ENCODE peak calls at places on chromosomes 4 and X, in seven cellular contexts. Z is fibroblast of lung, U is BE2C, N is pancreas, G is HFF-Myc, I is heart right ventricle, L is cardiac fibroblast. F is an unnamed sample.

GRCh38 chrX:74009041-74009440 is 294.9 kb upstream of the ZCCHC13 start:
- DNase-seq in Z (peak), U (no peak), N (no peak), G (no peak), I (no peak), L (peak), F (peak)

GRCh38 chr4:16627999-16628398 is 270.4 kb downstream of the LDB2 start:
- DNase-seq in Z (peak), U (no peak), N (no peak), G (peak), I (no peak), L (peak), F (peak)

GRCh38 chr4:183600189-183600685 is 58.7 kb downstream of the RWDD4 start:
- DNase-seq in Z (peak), U (peak), N (no peak), G (no peak), I (no peak), L (peak), F (no peak)

GRCh38 chr4:56641494-56642051 is 39.5 kb downstream of the HOPX start:
- DNase-seq in Z (peak), U (no peak), N (no peak), G (peak), I (no peak), L (peak), F (peak)

GRCh38 chrX:53481093-53481492 is 46.9 kb upstream of the HSD17B10 start:
- DNase-seq in Z (no peak), U (peak), N (peak), G (no peak), I (no peak), L (no peak), F (no peak)

GRCh38 chr4:152168960-152169616 is 366.8 kb downstream of the FBXW7 start:
- DNase-seq in Z (no peak), U (no peak), N (no peak), G (no peak), I (no peak), L (no peak), F (no peak)

GRCh38 chrX:3143043-3143799 is 102.0 kb downstream of the ARSF start:
- DNase-seq in Z (no peak), U (no peak), N (no peak), G (no peak), I (no peak), L (no peak), F (no peak)

GRCh38 chr4:153832720-153833287 is 43.9 kb upstream of the SFRP2 start:
- DNase-seq in Z (no peak), U (no peak), N (no peak), G (no peak), I (no peak), L (no peak), F (no peak)

GRCh38 chr4:73871911-73872310 is 2.7 kb downstream of the CXCL1 start:
- DNase-seq in Z (no peak), U (no peak), N (no peak), G (no peak), I (no peak), L (peak), F (no peak)

GRCh38 chr4:164621886-164622521 is 131.9 kb upstream of the SMIM31 start:
- DNase-seq in Z (no peak), U (no peak), N (no peak), G (no peak), I (no peak), L (no peak), F (peak)

GRCh38 chrX:38985375-38985774 is 184.1 kb downstream of the MID1IP1 start:
- DNase-seq in Z (peak), U (no peak), N (no peak), G (no peak), I (no peak), L (peak), F (peak)

GRCh38 chr4:114922582-114922912 is 190.9 kb downstream of the NDST4 start:
- DNase-seq in Z (no peak), U (no peak), N (no peak), G (no peak), I (no peak), L (no peak), F (no peak)

GRCh38 chr4:39125600-39125985 is 56.7 kb upstream of the WDR19 start:
- DNase-seq in Z (no peak), U (no peak), N (no peak), G (no peak), I (no peak), L (no peak), F (no peak)

GRCh38 chrX:38275615-38276014 is 51.7 kb downstream of the RPGR start:
- DNase-seq in Z (peak), U (no peak), N (no peak), G (no peak), I (no peak), L (peak), F (peak)

GRCh38 chr4:122156819-122157218 is 4.7 kb downstream of the BLTP1 start:
- DNase-seq in Z (no peak), U (no peak), N (no peak), G (no peak), I (no peak), L (no peak), F (no peak)

GRCh38 chr4:161564230-161564834 is 599.5 kb downstream of the FSTL5 start:
- DNase-seq in Z (peak), U (no peak), N (no peak), G (no peak), I (no peak), L (peak), F (peak)

GRCh38 chr4:103424853-103425252 is 226.7 kb upstream of the CENPE start:
- DNase-seq in Z (no peak), U (no peak), N (no peak), G (no peak), I (no peak), L (peak), F (peak)

GRCh38 chrX:15761564-15762191 is 23.6 kb downstream of the CA5B start:
- DNase-seq in Z (peak), U (peak), N (no peak), G (no peak), I (no peak), L (peak), F (peak)

GRCh38 chr4:147760695-147761094 is 28.8 kb downstream of the ARHGAP10 start:
- DNase-seq in Z (no peak), U (peak), N (peak), G (no peak), I (peak), L (no peak), F (no peak)

GRCh38 chr4:124631760-124632159 is 80.8 kb downstream of the ANKRD50 start:
- DNase-seq in Z (peak), U (peak), N (peak), G (peak), I (no peak), L (peak), F (peak)

GRCh38 chr4:8393593-8394038 is 46.9 kb downstream of the ACOX3 start:
- DNase-seq in Z (peak), U (no peak), N (no peak), G (peak), I (no peak), L (peak), F (peak)

GRCh38 chr4:92305878-92306520 is 2.2 kb downstream of the GRID2 start:
- DNase-seq in Z (no peak), U (peak), N (no peak), G (no peak), I (no peak), L (no peak), F (no peak)

GRCh38 chr4:40840985-40841571 is 91.3 kb downstream of the NSUN7 start:
- DNase-seq in Z (peak), U (peak), N (peak), G (peak), I (peak), L (peak), F (peak)

GRCh38 chrX:121832446-121832845 is 785.0 kb downstream of the GLUD2 start:
- DNase-seq in Z (no peak), U (no peak), N (no peak), G (no peak), I (no peak), L (peak), F (no peak)

GRCh38 chr4:184763150-184763780 is 29.4 kb upstream of the CENPU start:
- DNase-seq in Z (peak), U (no peak), N (no peak), G (peak), I (no peak), L (no peak), F (peak)

GRCh38 chrX:9948406-9948805 is 18.8 kb upstream of the CLDN34 start:
- DNase-seq in Z (peak), U (no peak), N (no peak), G (no peak), I (no peak), L (no peak), F (no peak)

GRCh38 chr4:113683143-113683542 is 78.4 kb downstream of the CAMK2D start:
- DNase-seq in Z (no peak), U (no peak), N (no peak), G (no peak), I (no peak), L (peak), F (no peak)

GRCh38 chr4:104591505-104591904 is 96.8 kb upstream of the CXXC4 start:
- DNase-seq in Z (peak), U (peak), N (peak), G (no peak), I (peak), L (no peak), F (no peak)

GRCh38 chr4:128378668-128379067 is 91.1 kb upstream of the PGRMC2 start:
- DNase-seq in Z (peak), U (no peak), N (no peak), G (no peak), I (no peak), L (no peak), F (no peak)

GRCh38 chrX:66017659-66018170 is 22.2 kb downstream of the VSIG4 start:
- DNase-seq in Z (no peak), U (no peak), N (no peak), G (no peak), I (no peak), L (no peak), F (no peak)

GRCh38 chr4:37671072-37671471 is 15.1 kb downstream of the RELL1 start:
- DNase-seq in Z (no peak), U (no peak), N (no peak), G (no peak), I (no peak), L (no peak), F (no peak)

GRCh38 chr4:171650543-171650942 is 162.7 kb upstream of the GALNTL6 start:
- DNase-seq in Z (no peak), U (peak), N (no peak), G (no peak), I (no peak), L (no peak), F (no peak)

GRCh38 chr4:127188847-127189246 is 443.9 kb upstream of the INTU start:
- DNase-seq in Z (peak), U (peak), N (no peak), G (peak), I (no peak), L (no peak), F (peak)

GRCh38 chrX:53882331-53882730 is 161.9 kb downstream of the PHF8 start:
- DNase-seq in Z (peak), U (no peak), N (peak), G (no peak), I (no peak), L (peak), F (peak)

GRCh38 chrX:1914606-1915365 is 299.9 kb downstream of the ASMT start:
- DNase-seq in Z (no peak), U (no peak), N (no peak), G (no peak), I (no peak), L (no peak), F (no peak)

GRCh38 chr4:11216520-11216919 is 212.2 kb downstream of the HS3ST1 start:
- DNase-seq in Z (no peak), U (no peak), N (no peak), G (no peak), I (no peak), L (no peak), F (no peak)

GRCh38 chr4:127140306-127140705 is 492.5 kb upstream of the INTU start:
- DNase-seq in Z (peak), U (no peak), N (no peak), G (peak), I (no peak), L (peak), F (peak)

GRCh38 chrX:155334486-155335316 is at the start of gene CLIC2:
- DNase-seq in Z (peak), U (no peak), N (no peak), G (peak), I (no peak), L (peak), F (peak)

GRCh38 chr4:77697860-77698599 is 92.4 kb downstream of the CXCL13 start:
- DNase-seq in Z (peak), U (peak), N (peak), G (peak), I (no peak), L (peak), F (peak)
- TF ChIP-seq CTCF in Z (peak), U (peak), N (peak), G (peak), I (no peak), L (peak), F (peak)

GRCh38 chr4:144873591-144873990 is 224.4 kb downstream of the ANAPC10 start:
- DNase-seq in Z (no peak), U (no peak), N (no peak), G (no peak), I (no peak), L (no peak), F (no peak)

GRCh38 chr4:144872508-144873293 is 225.3 kb downstream of the ANAPC10 start:
- DNase-seq in Z (peak), U (no peak), N (no peak), G (no peak), I (no peak), L (no peak), F (peak)

GRCh38 chr4:144868309-144868708 is 222.4 kb downstream of the HHIP start:
- DNase-seq in Z (no peak), U (no peak), N (no peak), G (no peak), I (no peak), L (no peak), F (no peak)
- H3K4me3 ChIP-seq in Z (no peak), U (no peak), N (no peak), G (no peak), I (no peak), L (no peak), F (no peak)

DNA sequence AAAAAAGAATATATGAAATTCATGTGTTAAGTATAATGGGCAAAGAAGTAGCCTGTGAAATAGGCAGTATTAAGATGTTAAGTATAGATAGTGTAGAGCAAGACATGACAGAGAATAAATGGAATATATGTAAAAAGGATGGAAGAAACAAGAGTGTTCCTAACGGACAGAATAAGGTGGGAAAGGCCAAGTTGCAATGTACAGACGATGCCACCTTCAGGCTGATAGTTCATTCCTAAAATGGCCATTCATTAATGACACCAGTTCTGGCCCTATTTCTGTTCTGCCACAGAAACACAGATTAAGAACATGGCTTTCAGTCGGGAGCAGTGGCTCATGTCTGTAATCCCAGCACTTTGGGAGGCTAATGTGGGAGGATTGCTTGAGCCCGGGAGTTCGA is 4.4 kb upstream of the FAM184B start:
- DNase-seq in Z (no peak), U (no peak), N (no peak), G (no peak), I (no peak), L (no peak), F (no peak)
- TF ChIP-seq CTCF in Z (no peak), U (peak), N (no peak), G (no peak), I (no peak), L (no peak), F (peak)

GRCh38 chrX:30887721-30888120 is 1.3 kb downstream of the TAB3 start:
- DNase-seq in Z (no peak), U (no peak), N (no peak), G (no peak), I (no peak), L (no peak), F (no peak)
- H3K4me3 ChIP-seq in Z (peak), U (no peak), N (peak), G (peak), I (peak), L (peak), F (no peak)

DNA sequence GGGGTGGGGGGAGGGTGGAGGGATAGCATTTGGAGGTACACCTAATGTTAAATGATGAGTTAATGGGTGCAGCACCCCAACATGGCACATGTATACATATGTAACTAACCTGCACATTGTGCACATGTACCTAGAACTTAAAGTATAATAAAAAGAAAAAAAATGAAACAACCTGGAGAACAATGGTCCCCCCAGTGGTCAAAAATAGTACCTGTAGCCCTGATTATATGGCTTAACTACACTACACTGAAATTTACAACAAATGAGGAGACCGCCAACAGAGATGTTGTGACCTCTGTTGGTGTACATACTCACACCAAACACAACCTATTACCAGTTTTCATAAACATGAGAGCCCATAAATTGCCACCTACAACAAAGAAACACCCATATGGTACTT is 7.3 kb upstream of the MAGEE1 start:
- DNase-seq in Z (no peak), U (no peak), N (no peak), G (no peak), I (no peak), L (peak), F (peak)
- TF ChIP-seq CTCF in Z (no peak), U (no peak), N (no peak), G (no peak), I (no peak), L (no peak), F (peak)

DNA sequence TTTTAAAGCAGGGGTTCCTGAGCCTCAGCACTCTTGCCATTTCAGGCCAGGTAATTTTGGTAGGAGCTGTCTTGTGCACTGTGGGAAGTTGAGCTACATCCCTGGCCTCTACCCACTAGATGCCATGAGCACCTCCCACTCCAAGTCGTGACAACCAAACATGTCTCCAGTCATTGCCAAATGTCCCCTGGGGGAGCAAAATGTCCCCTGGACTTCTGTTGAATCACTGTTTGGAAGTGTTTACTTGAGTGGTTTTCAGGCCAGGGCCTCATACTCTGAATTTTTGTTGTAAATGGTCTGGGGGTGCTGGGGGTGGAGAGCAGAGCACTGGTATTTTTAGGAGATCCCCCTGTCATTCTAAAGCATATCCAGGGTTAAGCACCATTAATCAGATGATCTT is 3.2 kb downstream of the PDK3 start:
- DNase-seq in Z (no peak), U (no peak), N (no peak), G (no peak), I (no peak), L (no peak), F (no peak)
- H3K4me3 ChIP-seq in Z (no peak), U (no peak), N (no peak), G (no peak), I (no peak), L (no peak), F (no peak)

DNA sequence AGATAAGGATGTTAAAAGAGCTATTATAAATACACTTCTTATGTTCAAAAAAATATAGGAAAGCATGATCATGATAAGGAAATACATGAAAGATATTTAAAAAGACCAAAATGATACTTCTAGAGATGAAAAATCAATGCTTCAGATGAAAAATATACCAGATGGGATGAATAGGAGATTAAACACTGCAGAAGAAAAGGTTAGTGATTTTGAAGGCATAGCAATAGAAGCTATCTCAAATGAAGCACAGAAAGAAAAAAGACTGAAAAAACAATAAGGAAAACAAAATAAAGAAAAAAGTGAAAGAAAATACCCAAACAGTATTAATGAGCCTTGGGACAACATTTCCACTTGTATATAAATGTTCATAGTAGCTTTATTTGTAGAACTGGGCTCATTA is 80.7 kb upstream of the LEF1 start:
- DNase-seq in Z (no peak), U (no peak), N (no peak), G (no peak), I (no peak), L (no peak), F (no peak)
- TF ChIP-seq CTCF in Z (no peak), U (no peak), N (no peak), G (no peak), I (no peak), L (no peak), F (no peak)

DNA sequence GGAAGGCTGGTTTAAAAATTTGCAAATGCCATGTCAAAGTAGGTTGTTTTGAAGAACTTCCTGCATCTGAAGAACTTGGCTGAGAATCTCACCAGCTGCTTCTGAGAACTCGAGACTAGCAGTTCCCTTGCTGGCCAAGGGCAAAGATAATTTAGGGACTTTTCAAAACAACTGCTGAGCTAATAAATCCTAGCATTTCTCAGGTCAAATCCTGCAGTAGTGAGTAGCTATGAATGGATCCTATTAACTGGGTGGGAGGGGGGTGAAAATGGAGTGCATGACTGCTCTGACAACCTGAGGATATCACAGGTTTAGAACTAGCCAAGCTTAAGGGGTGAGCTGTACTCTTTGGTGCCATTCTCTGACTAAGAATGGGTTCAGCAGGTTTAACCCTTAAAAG is 128.4 kb upstream of the GALNT7 start:
- DNase-seq in Z (peak), U (no peak), N (peak), G (no peak), I (no peak), L (peak), F (no peak)
- H3K4me3 ChIP-seq in Z (no peak), U (no peak), N (peak), G (no peak), I (no peak), L (no peak), F (no peak)